ENCODE peak calls at places on chromosomes 6 and 20, in nine cellular contexts. G is mesendoderm; V is activated T-helper 1 cell treated with anti-CD3 and anti-CD28 coated beads, Interleukin-2, amount 50 U/mL, for 16 hours; Q is tibial artery; M is coronary artery; P is mammary epithelial cell; T is body of pancreas; U is upper lobe of right lung; Z is stimulated activated CD4-positive, alpha-beta T cell treated with anti-CD3 and anti-CD28 coated beads, Interleukin-4, amount 100 ng/mL, for 24 hours. A is an unnamed sample.

GRCh38 chr20:33851842-33852466 is 40.8 kb downstream of the CHMP4B start:
- DNase-seq in G (no peak), V (no peak), Q (no peak), M (no peak), P (no peak), T (no peak), U (no peak), Z (no peak), A (no peak)

GRCh38 chr6:45423111-45423900 is 45.6 kb upstream of the SUPT3H start:
- DNase-seq in G (peak; percentile 59), V (no peak), Q (peak; percentile 73), M (peak; percentile 76), P (peak; percentile 28), T (peak; percentile 7), U (peak; percentile 72), Z (peak; percentile 51), A (no peak)

GRCh38 chr6:44676246-44676790 is 288.8 kb downstream of the CDC5L start:
- DNase-seq in G (no peak), V (no peak), Q (no peak), M (peak; percentile 56), P (no peak), T (no peak), U (no peak), Z (no peak), A (no peak)

GRCh38 chr6:16319813-16320532 is 81.6 kb downstream of the GMPR start:
- DNase-seq in G (peak; percentile 84), V (peak; percentile 26), Q (peak; percentile 90), M (peak; percentile 88), P (peak; percentile 83), T (peak; percentile 72), U (no peak), Z (peak; percentile 78), A (peak; percentile 81)

GRCh38 chr6:24856954-24857670 is 58.4 kb upstream of the ARMH2 start:
- DNase-seq in G (no peak), V (no peak), Q (no peak), M (no peak), P (no peak), T (no peak), U (no peak), Z (no peak), A (peak; percentile 52)

GRCh38 chr6:91130126-91130525 is 543.3 kb upstream of the MAP3K7 start:
- DNase-seq in G (no peak), V (no peak), Q (no peak), M (no peak), P (no peak), T (no peak), U (no peak), Z (no peak), A (no peak)

GRCh38 chr6:110534731-110535164 is 58.3 kb upstream of the SLC22A16 start:
- DNase-seq in G (no peak), V (no peak), Q (no peak), M (no peak), P (peak; percentile 80), T (no peak), U (no peak), Z (no peak), A (peak; percentile 82)

GRCh38 chr6:22756365-22756764 is 187.0 kb downstream of the HDGFL1 start:
- DNase-seq in G (no peak), V (no peak), Q (no peak), M (no peak), P (peak; percentile 76), T (no peak), U (no peak), Z (no peak), A (no peak)

GRCh38 chr20:57346477-57346876 is 4.6 kb upstream of the RAE1 start:
- DNase-seq in G (peak; percentile 78), V (peak; percentile 31), Q (no peak), M (no peak), P (peak; percentile 75), T (peak; percentile 75), U (peak; percentile 75), Z (peak; percentile 75), A (peak; percentile 70)

GRCh38 chr6:42236680-42237473 is 19.2 kb upstream of the MRPS10 start:
- DNase-seq in G (no peak), V (no peak), Q (no peak), M (no peak), P (no peak), T (no peak), U (no peak), Z (no peak), A (no peak)

GRCh38 chr6:20211941-20212391 is 303 bp downstream of the MBOAT1 start:
- DNase-seq in G (peak; percentile 71), V (peak; percentile 8), Q (no peak), M (no peak), P (no peak), T (peak; percentile 49), U (no peak), Z (peak; percentile 44), A (no peak)

GRCh38 chr6:161373905-161374451 is 100.1 kb upstream of the AGPAT4 start:
- DNase-seq in G (peak; percentile 74), V (peak; percentile 24), Q (peak; percentile 78), M (no peak), P (peak; percentile 50), T (peak; percentile 66), U (peak; percentile 83), Z (peak; percentile 60), A (peak; percentile 64)

GRCh38 chr6:6004147-6004995 is 2.4 kb downstream of the NRN1 start:
- DNase-seq in G (peak; percentile 33), V (no peak), Q (no peak), M (no peak), P (peak; percentile 17), T (no peak), U (no peak), Z (no peak), A (no peak)

GRCh38 chr20:38108438-38109024 is 56.5 kb downstream of the TGM2 start:
- DNase-seq in G (no peak), V (no peak), Q (no peak), M (no peak), P (no peak), T (peak; percentile 62), U (no peak), Z (no peak), A (no peak)

GRCh38 chr6:4636141-4636880 is 139.9 kb upstream of the CDYL start:
- DNase-seq in G (no peak), V (no peak), Q (no peak), M (no peak), P (no peak), T (no peak), U (no peak), Z (no peak), A (no peak)

GRCh38 chr6:30411515-30412207 is 66.7 kb downstream of the RPP21 start:
- DNase-seq in G (peak; percentile 83), V (peak; percentile 25), Q (no peak), M (no peak), P (peak; percentile 50), T (peak; percentile 60), U (peak; percentile 76), Z (peak; percentile 67), A (peak; percentile 27)

GRCh38 chr6:13466304-13467215 is 20.8 kb downstream of the GFOD1 start:
- DNase-seq in G (no peak), V (no peak), Q (no peak), M (no peak), P (peak; percentile 17), T (no peak), U (no peak), Z (peak; percentile 56), A (no peak)

GRCh38 chr6:64330694-64331309 is 695.2 kb downstream of the PHF3 start:
- DNase-seq in G (peak; percentile 69), V (no peak), Q (no peak), M (no peak), P (peak; percentile 14), T (peak; percentile 74), U (peak; percentile 80), Z (peak; percentile 6), A (peak; percentile 65)

GRCh38 chr6:114135348-114136002 is 164.5 kb upstream of the HDAC2 start:
- DNase-seq in G (no peak), V (no peak), Q (no peak), M (no peak), P (no peak), T (no peak), U (no peak), Z (no peak), A (no peak)

GRCh38 chr6:54428437-54428836 is 120.2 kb downstream of the TINAG start:
- DNase-seq in G (no peak), V (no peak), Q (no peak), M (no peak), P (no peak), T (no peak), U (no peak), Z (no peak), A (no peak)

GRCh38 chr6:142833054-142833453 is 111.9 kb downstream of the HIVEP2 start:
- DNase-seq in G (no peak), V (no peak), Q (peak; percentile 65), M (no peak), P (peak; percentile 91), T (no peak), U (no peak), Z (peak; percentile 61), A (no peak)

GRCh38 chr20:63861365-63861934 is at the start of gene ABHD16B:
- DNase-seq in G (no peak), V (no peak), Q (no peak), M (no peak), P (no peak), T (no peak), U (no peak), Z (no peak), A (no peak)

GRCh38 chr20:770691-771090 is 2.4 kb upstream of the SLC52A3 start:
- DNase-seq in G (no peak), V (no peak), Q (no peak), M (no peak), P (no peak), T (no peak), U (no peak), Z (no peak), A (no peak)

GRCh38 chr20:45968801-45969711 is 2.9 kb downstream of the ZNF335 start:
- DNase-seq in G (no peak), V (no peak), Q (peak; percentile 37), M (no peak), P (no peak), T (no peak), U (peak; percentile 67), Z (no peak), A (no peak)

GRCh38 chr6:72464246-72464645 is 157.6 kb upstream of the KCNQ5 start:
- DNase-seq in G (no peak), V (no peak), Q (no peak), M (no peak), P (no peak), T (no peak), U (no peak), Z (no peak), A (no peak)

GRCh38 chr6:21033575-21034026 is 499.3 kb downstream of the CDKAL1 start:
- DNase-seq in G (peak; percentile 36), V (no peak), Q (no peak), M (no peak), P (peak; percentile 83), T (peak; percentile 27), U (no peak), Z (no peak), A (no peak)

GRCh38 chr6:152503541-152503940 is 133.6 kb downstream of the SYNE1 start:
- DNase-seq in G (no peak), V (no peak), Q (no peak), M (no peak), P (no peak), T (no peak), U (no peak), Z (no peak), A (no peak)

GRCh38 chr6:80095600-80095999 is 10.9 kb upstream of the BCKDHB start:
- DNase-seq in G (no peak), V (no peak), Q (no peak), M (no peak), P (no peak), T (no peak), U (no peak), Z (no peak), A (no peak)

GRCh38 chr6:139515511-139515910 is 141.1 kb upstream of the CITED2 start:
- DNase-seq in G (peak; percentile 74), V (no peak), Q (no peak), M (no peak), P (no peak), T (no peak), U (no peak), Z (no peak), A (no peak)

GRCh38 chr6:134512946-134513345 is 195.0 kb upstream of the SGK1 start:
- DNase-seq in G (no peak), V (no peak), Q (peak; percentile 69), M (no peak), P (no peak), T (peak; percentile 52), U (no peak), Z (no peak), A (peak; percentile 35)

GRCh38 chr6:11889574-11889973 is 111.0 kb upstream of the ADTRP start:
- DNase-seq in G (no peak), V (no peak), Q (no peak), M (no peak), P (no peak), T (no peak), U (no peak), Z (no peak), A (no peak)